ENCODE peak calls at places on chromosomes 13 and 19, in four cellular contexts. One of them, this sample, is unnamed.

GRCh38 chr19:19211499-19212432 is at the start of gene NCAN:
- DNase-seq in GM12878: no peak
- DNase-seq in HepG2: no peak
- DNase-seq in K562: peak
- DNase-seq in this sample: no peak

GRCh38 chr19:21423057-21424041 is 26.4 kb downstream of the ZNF493 start:
- DNase-seq in K562: no peak
- DNase-seq in GM12878: no peak
- DNase-seq in HepG2: no peak
- DNase-seq in this sample: no peak

GRCh38 chr13:112965103-112965502 is 3.9 kb upstream of the MCF2L start:
- DNase-seq in HepG2: no peak
- DNase-seq in GM12878: no peak
- DNase-seq in K562: no peak
- DNase-seq in this sample: no peak

GRCh38 chr19:16084067-16084685 is 7.9 kb downstream of the TPM4 start:
- DNase-seq in K562: no peak
- DNase-seq in GM12878: no peak
- DNase-seq in HepG2: no peak
- DNase-seq in this sample: no peak

GRCh38 chr13:62556973-62557372 is 1141.3 kb upstream of the PCDH20 start:
- DNase-seq in GM12878: no peak
- DNase-seq in K562: no peak
- DNase-seq in HepG2: no peak
- DNase-seq in this sample: no peak

GRCh38 chr19:43814663-43815352 is 12.3 kb upstream of the ZNF283 start:
- DNase-seq in K562: no peak
- DNase-seq in HepG2: no peak
- DNase-seq in GM12878: no peak
- DNase-seq in this sample: no peak

GRCh38 chr19:55809381-55810058 is 22.3 kb downstream of the NLRP11 start:
- DNase-seq in K562: peak
- DNase-seq in GM12878: no peak
- DNase-seq in HepG2: peak
- DNase-seq in this sample: peak

GRCh38 chr13:77697208-77698103 is at the start of gene SLAIN1:
- DNase-seq in GM12878: no peak
- DNase-seq in K562: peak
- DNase-seq in HepG2: peak
- DNase-seq in this sample: peak

GRCh38 chr19:44846455-44847143 is 502 bp downstream of the NECTIN2 start:
- DNase-seq in GM12878: no peak
- DNase-seq in HepG2: no peak
- DNase-seq in K562: no peak
- DNase-seq in this sample: peak

GRCh38 chr13:105116966-105117365 is 1418.5 kb downstream of the EFNB2 start:
- DNase-seq in K562: no peak
- DNase-seq in GM12878: no peak
- DNase-seq in HepG2: no peak
- DNase-seq in this sample: peak
- TF ChIP-seq MYC in K562: no peak
- TF ChIP-seq MYC in GM12878: no peak
- TF ChIP-seq MYC in HepG2: no peak
- TF ChIP-seq MYC in this sample: no peak

GRCh38 chr13:59543418-59543817 is 620.3 kb downstream of the DIAPH3 start:
- DNase-seq in GM12878: no peak
- DNase-seq in HepG2: no peak
- DNase-seq in K562: no peak
- DNase-seq in this sample: no peak
- TF ChIP-seq POLR2AphosphoS5 in GM12878: no peak
- TF ChIP-seq POLR2AphosphoS5 in HepG2: no peak
- TF ChIP-seq POLR2AphosphoS5 in K562: no peak
- TF ChIP-seq POLR2AphosphoS5 in this sample: no peak

GRCh38 chr19:54435551-54436016 is 13.4 kb upstream of the LENG8 start:
- DNase-seq in GM12878: no peak
- DNase-seq in HepG2: no peak
- DNase-seq in K562: no peak
- DNase-seq in this sample: no peak

GRCh38 chr19:54436031-54436523 is 12.9 kb upstream of the LENG8 start:
- DNase-seq in HepG2: no peak
- DNase-seq in K562: no peak
- DNase-seq in GM12878: no peak
- DNase-seq in this sample: no peak

GRCh38 chr19:54440641-54441040 is 8.4 kb upstream of the LENG8 start:
- DNase-seq in GM12878: no peak
- DNase-seq in HepG2: no peak
- DNase-seq in K562: no peak
- DNase-seq in this sample: no peak

GRCh38 chr19:54436561-54437229 is 12.3 kb upstream of the LENG8 start:
- DNase-seq in K562: no peak
- DNase-seq in GM12878: no peak
- DNase-seq in HepG2: no peak
- DNase-seq in this sample: no peak

GRCh38 chr19:54439174-54439851 is 9.7 kb upstream of the LENG8 start:
- DNase-seq in K562: peak
- DNase-seq in HepG2: peak
- DNase-seq in GM12878: no peak
- DNase-seq in this sample: peak
- TF ChIP-seq MYC in K562: no peak
- TF ChIP-seq MYC in HepG2: peak
- TF ChIP-seq MYC in GM12878: no peak
- TF ChIP-seq MYC in this sample: no peak

GRCh38 chr13:53048880-53049279 is 20.3 kb downstream of the OLFM4 start:
- DNase-seq in K562: no peak
- DNase-seq in GM12878: no peak
- DNase-seq in HepG2: no peak
- DNase-seq in this sample: no peak

GRCh38 chr13:53041968-53042485 is 13.4 kb downstream of the OLFM4 start:
- DNase-seq in HepG2: no peak
- DNase-seq in K562: no peak
- DNase-seq in GM12878: no peak
- DNase-seq in this sample: no peak

GRCh38 chr13:53042897-53043296 is 14.3 kb downstream of the OLFM4 start:
- DNase-seq in K562: no peak
- DNase-seq in HepG2: no peak
- DNase-seq in GM12878: no peak
- DNase-seq in this sample: no peak

DNA sequence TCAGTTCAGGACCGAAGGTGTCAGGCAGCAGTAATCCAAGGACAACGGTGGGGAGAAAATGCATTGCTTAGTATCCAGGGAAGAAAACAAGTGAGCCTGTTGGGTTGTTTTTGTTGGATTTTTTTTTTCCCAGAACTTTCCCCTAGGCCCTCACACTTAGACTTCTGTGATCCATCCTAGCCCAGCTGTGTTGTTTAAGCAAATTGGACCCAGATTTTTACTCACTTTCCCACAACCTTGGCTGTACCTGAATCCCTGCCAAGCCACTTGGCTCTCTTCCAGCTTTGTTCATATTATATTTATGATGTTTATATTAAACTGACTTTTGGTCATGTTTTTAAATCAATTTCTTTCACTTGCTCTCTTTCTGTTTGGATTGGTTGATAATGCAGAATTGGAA is 16.5 kb downstream of the OLFM4 start:
- DNase-seq in K562: no peak
- DNase-seq in HepG2: no peak
- DNase-seq in GM12878: no peak
- DNase-seq in this sample: peak
- TF ChIP-seq POLR2AphosphoS5 in K562: no peak
- TF ChIP-seq POLR2AphosphoS5 in HepG2: no peak
- TF ChIP-seq POLR2AphosphoS5 in GM12878: no peak
- TF ChIP-seq POLR2AphosphoS5 in this sample: no peak

DNA sequence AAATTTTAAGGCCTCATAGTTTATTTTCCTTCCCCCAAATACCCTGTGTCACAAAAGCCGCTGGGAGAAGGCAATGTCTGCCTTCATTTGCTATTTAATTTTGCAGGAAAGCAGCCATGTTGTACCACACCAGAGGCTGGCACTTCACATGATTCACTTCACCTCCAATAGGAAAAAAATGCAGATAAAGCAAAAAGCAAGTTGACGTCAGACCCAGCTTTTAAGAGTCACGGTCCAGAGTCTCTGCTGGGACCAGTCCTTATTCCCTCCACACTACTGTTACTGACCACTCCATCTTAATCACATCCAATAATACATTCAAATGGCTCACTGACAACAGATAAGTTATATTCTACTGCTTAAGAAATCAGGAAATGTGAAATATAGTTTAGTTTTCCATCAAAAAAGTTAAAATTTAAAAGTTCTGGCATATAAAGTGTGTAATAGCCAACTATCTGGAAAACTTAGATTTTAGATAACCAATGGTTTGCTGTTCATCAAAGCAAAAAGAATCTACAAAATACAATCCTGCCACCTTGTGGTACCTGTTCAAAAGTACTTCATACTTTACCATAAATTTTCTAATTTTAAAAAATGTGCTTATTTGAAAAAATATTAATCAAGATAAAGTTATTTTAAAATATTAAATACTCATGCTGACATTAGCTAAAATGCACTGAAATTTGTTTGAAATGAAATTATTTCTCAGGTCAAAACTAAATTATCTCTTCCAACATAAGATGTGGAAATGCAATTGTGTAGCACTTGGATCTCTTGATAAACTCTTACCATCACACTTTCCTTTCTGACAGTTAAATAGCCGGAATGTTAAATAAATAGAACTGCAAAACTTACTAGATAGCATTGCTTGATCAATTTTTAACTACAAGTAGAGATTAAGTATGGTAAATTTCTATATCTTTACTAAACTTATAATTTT is 97.3 kb downstream of the SERP2 start:
- DNase-seq in HepG2: peak
- DNase-seq in K562: peak
- DNase-seq in GM12878: no peak
- DNase-seq in this sample: peak
- TF ChIP-seq MYC in HepG2: no peak
- TF ChIP-seq MYC in K562: no peak
- TF ChIP-seq MYC in GM12878: no peak
- TF ChIP-seq MYC in this sample: no peak

GRCh38 chr19:57664269-57665127 is 4.2 kb upstream of the ZSCAN4 start:
- DNase-seq in GM12878: no peak
- DNase-seq in HepG2: peak
- DNase-seq in K562: peak
- DNase-seq in this sample: peak
- TF ChIP-seq POLR2AphosphoS5 in GM12878: no peak
- TF ChIP-seq POLR2AphosphoS5 in HepG2: no peak
- TF ChIP-seq POLR2AphosphoS5 in K562: no peak
- TF ChIP-seq POLR2AphosphoS5 in this sample: no peak

This sample was measured in endothelial cell of umbilical vein.